ENCODE peak calls at places on chromosomes 12 and 14, in four cellular contexts. One of them, this sample, is unnamed.

GRCh38 chr14:56794557-56795283 is 15.6 kb downstream of the OTX2 start:
- DNase-seq in HepG2: no peak
- DNase-seq in HCT116: no peak
- DNase-seq in SK-N-SH: no peak
- DNase-seq in this sample: no peak

GRCh38 chr14:35576260-35576659 is 42.3 kb downstream of the INSM2 start:
- DNase-seq in SK-N-SH: no peak
- DNase-seq in HCT116: no peak
- DNase-seq in HepG2: peak
- DNase-seq in this sample: peak

GRCh38 chr12:89836026-89836425 is 127.4 kb upstream of the ATP2B1 start:
- DNase-seq in SK-N-SH: no peak
- DNase-seq in HCT116: no peak
- DNase-seq in HepG2: no peak
- DNase-seq in this sample: no peak

GRCh38 chr14:74841230-74842207 is 34.4 kb downstream of the PROX2 start:
- DNase-seq in HCT116: no peak
- DNase-seq in HepG2: no peak
- DNase-seq in SK-N-SH: no peak
- DNase-seq in this sample: no peak

GRCh38 chr12:105334568-105334967 is 4.1 kb downstream of the C12orf75 start:
- DNase-seq in HepG2: no peak
- DNase-seq in SK-N-SH: no peak
- DNase-seq in HCT116: no peak
- DNase-seq in this sample: no peak

GRCh38 chr14:95327558-95328374 is 8.1 kb upstream of the CLMN start:
- DNase-seq in HCT116: no peak
- DNase-seq in SK-N-SH: no peak
- DNase-seq in HepG2: no peak
- DNase-seq in this sample: no peak

GRCh38 chr14:95361373-95362179 is 41.9 kb upstream of the CLMN start:
- DNase-seq in HCT116: peak
- DNase-seq in SK-N-SH: peak
- DNase-seq in HepG2: no peak
- DNase-seq in this sample: no peak

GRCh38 chr14:91241848-91242247 is 2.7 kb downstream of the GPR68 start:
- DNase-seq in HCT116: no peak
- DNase-seq in HepG2: no peak
- DNase-seq in SK-N-SH: no peak
- DNase-seq in this sample: no peak

GRCh38 chr14:22375321-22375930 is 213.6 kb downstream of the DAD1 start:
- DNase-seq in SK-N-SH: peak
- DNase-seq in HepG2: peak
- DNase-seq in HCT116: peak
- DNase-seq in this sample: peak

GRCh38 chr12:50699940-50700339 is 64.0 kb upstream of the ATF1 start:
- DNase-seq in SK-N-SH: no peak
- DNase-seq in HCT116: no peak
- DNase-seq in HepG2: no peak
- DNase-seq in this sample: no peak

DNA sequence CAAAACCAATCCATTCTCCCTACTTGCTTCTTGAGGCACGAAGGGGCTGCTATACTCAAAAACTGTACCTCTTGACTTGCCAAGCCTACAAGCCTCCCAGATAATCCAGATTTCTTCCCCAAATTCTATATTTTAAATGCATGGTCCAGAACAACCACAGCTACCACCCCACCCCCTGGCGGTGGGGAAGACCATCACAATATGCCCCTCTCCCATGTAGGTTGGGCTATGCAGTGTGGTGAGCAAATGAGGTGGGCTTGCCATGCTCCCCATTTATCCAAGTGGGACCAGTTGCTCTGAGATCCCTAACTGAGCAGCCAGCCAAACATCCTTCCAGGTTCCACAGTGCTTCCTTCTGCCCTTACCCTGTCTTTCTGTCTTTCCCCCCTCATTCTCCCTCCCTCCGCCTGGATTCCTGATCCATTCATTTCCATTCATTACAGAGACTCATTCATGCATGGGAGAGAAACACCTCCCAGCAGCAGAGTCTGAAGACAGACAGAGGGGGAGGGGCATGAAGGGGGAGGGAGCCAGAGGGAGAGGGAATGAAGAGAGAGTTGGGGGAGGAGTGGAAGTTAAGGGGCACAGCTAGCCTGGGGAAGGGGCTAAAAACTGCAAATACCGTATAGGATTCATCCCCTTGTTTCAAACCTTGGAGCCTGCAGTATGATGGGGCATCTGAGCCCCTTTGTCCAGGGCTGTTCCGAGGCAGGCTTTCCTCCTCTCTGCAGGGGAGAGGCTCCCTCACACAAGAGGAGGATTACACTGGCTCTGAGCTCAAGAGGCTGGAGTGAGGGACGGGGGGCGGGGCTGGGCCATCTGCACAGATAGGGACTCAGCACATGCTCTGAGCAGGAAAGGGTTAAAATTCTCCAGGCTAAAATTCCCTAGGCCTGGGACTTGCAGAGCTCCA is 4.4 kb downstream of the ZNF219 start:
- DNase-seq in HCT116: no peak
- DNase-seq in HepG2: no peak
- DNase-seq in SK-N-SH: peak
- DNase-seq in this sample: no peak
- TF ChIP-seq JUND in HCT116: no peak
- TF ChIP-seq JUND in HepG2: no peak
- TF ChIP-seq JUND in SK-N-SH: no peak
- TF ChIP-seq JUND in this sample: no peak

GRCh38 chr14:100500128-100500527 is 87.1 kb downstream of the BEGAIN start:
- DNase-seq in HepG2: no peak
- DNase-seq in SK-N-SH: no peak
- DNase-seq in HCT116: no peak
- DNase-seq in this sample: no peak

GRCh38 chr14:100502622-100503220 is 84.5 kb downstream of the BEGAIN start:
- DNase-seq in HCT116: no peak
- DNase-seq in SK-N-SH: no peak
- DNase-seq in HepG2: no peak
- DNase-seq in this sample: no peak

GRCh38 chr14:100504372-100505078 is 82.7 kb downstream of the BEGAIN start:
- DNase-seq in HepG2: peak
- DNase-seq in SK-N-SH: no peak
- DNase-seq in HCT116: peak
- DNase-seq in this sample: peak
- TF ChIP-seq JUND in HepG2: peak
- TF ChIP-seq JUND in SK-N-SH: no peak
- TF ChIP-seq JUND in HCT116: peak
- TF ChIP-seq JUND in this sample: no peak

GRCh38 chr14:62885451-62885850 is 159.8 kb downstream of the KCNH5 start:
- DNase-seq in SK-N-SH: no peak
- DNase-seq in HCT116: no peak
- DNase-seq in HepG2: no peak
- DNase-seq in this sample: no peak
- TF ChIP-seq JUND in SK-N-SH: no peak
- TF ChIP-seq JUND in HCT116: no peak
- TF ChIP-seq JUND in HepG2: no peak
- TF ChIP-seq JUND in this sample: no peak

DNA sequence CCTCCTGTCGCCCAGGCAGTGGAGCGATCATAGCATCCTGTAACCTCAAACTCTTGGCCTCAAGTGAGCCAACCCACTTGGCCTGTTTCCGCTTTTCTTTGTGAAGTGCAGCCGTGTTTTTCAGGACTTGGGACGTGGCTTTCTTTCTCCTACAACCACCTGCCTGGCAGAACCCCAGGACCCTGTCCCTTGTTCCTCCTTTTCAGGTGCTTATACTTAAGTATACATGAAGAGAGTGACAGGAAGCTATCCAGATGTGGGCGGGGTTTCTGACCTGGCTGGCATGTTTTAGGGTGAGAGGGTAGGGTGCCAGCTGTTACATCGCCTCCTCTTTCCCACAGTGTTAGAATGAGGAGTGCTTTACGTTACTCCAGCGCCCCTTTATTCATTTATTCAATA is 684 bp downstream of the ZNF140 start:
- DNase-seq in SK-N-SH: no peak
- DNase-seq in HepG2: no peak
- DNase-seq in HCT116: no peak
- DNase-seq in this sample: peak
- TF ChIP-seq JUND in SK-N-SH: no peak
- TF ChIP-seq JUND in HepG2: no peak
- TF ChIP-seq JUND in HCT116: no peak
- TF ChIP-seq JUND in this sample: no peak

GRCh38 chr14:80996049-80996901 is 40.9 kb downstream of the TSHR start:
- DNase-seq in HepG2: peak
- DNase-seq in HCT116: peak
- DNase-seq in SK-N-SH: peak
- DNase-seq in this sample: peak
- TF ChIP-seq JUND in HepG2: no peak
- TF ChIP-seq JUND in HCT116: no peak
- TF ChIP-seq JUND in SK-N-SH: no peak
- TF ChIP-seq JUND in this sample: no peak

This sample was measured in T47D.